ENCODE peak calls at places on chromosomes 5 and 9, in five cellular contexts. X is ureter, K is dorsolateral prefrontal cortex, F is AG08395, Q is Right ventricle myocardium superior. G is an unnamed sample.

GRCh38 chr9:123796073-123796472 is 133.9 kb downstream of the DENND1A start:
- DNase-seq in X (no peak), F (no peak), K (no peak), Q (no peak), G (no peak)

GRCh38 chr5:172973127-172973916 is 10.2 kb upstream of the ATP6V0E1 start:
- DNase-seq in F (no peak), Q (no peak), K (no peak), X (no peak), G (no peak)

GRCh38 chr5:175681045-175681974 is 23.4 kb downstream of the HRH2 start:
- DNase-seq in Q (no peak), X (no peak), F (no peak), K (no peak), G (no peak)

GRCh38 chr5:27242258-27242626 is 203.9 kb upstream of the CDH9 start:
- DNase-seq in K (no peak), X (no peak), F (no peak), Q (no peak), G (no peak)

GRCh38 chr9:13358128-13358527 is 78.6 kb upstream of the MPDZ start:
- DNase-seq in K (no peak), X (no peak), F (peak), Q (no peak), G (no peak)

GRCh38 chr5:86030753-86031152 is 587.0 kb upstream of the COX7C start:
- DNase-seq in X (no peak), Q (no peak), F (no peak), K (no peak), G (no peak)

GRCh38 chr5:150443242-150444075 is 6.1 kb downstream of the RPS14 start:
- DNase-seq in F (no peak), X (no peak), Q (no peak), K (no peak), G (no peak)

GRCh38 chr5:132059043-132059695 is 1.3 kb upstream of the IL3 start:
- DNase-seq in F (no peak), Q (no peak), X (peak), K (peak), G (no peak)

GRCh38 chr9:133959171-133959570 is 33.0 kb downstream of the VAV2 start:
- DNase-seq in X (no peak), F (no peak), K (no peak), Q (peak), G (no peak)

GRCh38 chr9:105608685-105609598 is 51.0 kb downstream of the FKTN start:
- DNase-seq in F (peak), X (no peak), Q (no peak), K (no peak), G (peak)

GRCh38 chr5:64273276-64273675 is 107.6 kb downstream of the RNF180 start:
- DNase-seq in X (no peak), Q (no peak), K (no peak), F (no peak), G (no peak)

GRCh38 chr5:100794844-100795243 is 108.2 kb downstream of the ST8SIA4 start:
- DNase-seq in X (no peak), Q (no peak), F (no peak), K (no peak), G (no peak)

GRCh38 chr5:38237681-38238080 is 20.7 kb upstream of the EGFLAM start:
- DNase-seq in F (no peak), Q (no peak), X (no peak), K (no peak), G (no peak)

GRCh38 chr5:169945831-169946261 is 34.4 kb downstream of the INSYN2B start:
- DNase-seq in X (peak), F (peak), Q (peak), K (peak), G (no peak)

GRCh38 chr5:172707285-172708182 is 63.5 kb downstream of the DUSP1 start:
- DNase-seq in X (no peak), K (peak), F (peak), Q (no peak), G (no peak)

GRCh38 chr5:157602505-157602904 is 26.9 kb upstream of the ADAM19 start:
- DNase-seq in Q (no peak), X (no peak), F (peak), K (no peak), G (no peak)

GRCh38 chr5:132385321-132386105 is 16.0 kb downstream of the SLC22A5 start:
- DNase-seq in F (peak), X (no peak), K (peak), Q (no peak), G (no peak)

GRCh38 chr5:125717209-125717608 is 706.0 kb upstream of the GRAMD2B start:
- DNase-seq in K (no peak), Q (no peak), F (peak), X (no peak), G (no peak)

GRCh38 chr9:34652608-34653007 is 623 bp downstream of the IL11RA start:
- DNase-seq in Q (peak), K (no peak), X (no peak), F (no peak), G (no peak)